ENCODE peak calls at places on chromosomes 3 and 15, in four cellular contexts. C, Q, F and N are unnamed samples.
A peak's percentile ranks its signal among the peaks of the same experiment; 100 is the strongest.

GRCh38 chr15:41940441-41940857 is 31.9 kb downstream of the EHD4 start:
- DNase-seq in F (no peak), Q (no peak), C (peak; percentile 60), N (no peak)

GRCh38 chr15:66404122-66404521 is 17.4 kb downstream of the MAP2K1 start:
- DNase-seq in Q (no peak), C (no peak), F (no peak), N (no peak)

GRCh38 chr3:139830817-139831216 is 104.2 kb upstream of the CLSTN2 start:
- DNase-seq in Q (peak; percentile 60), C (no peak), F (no peak), N (no peak)

GRCh38 chr3:11482024-11482423 is 161.7 kb downstream of the VGLL4 start:
- DNase-seq in Q (peak; percentile 72), C (no peak), F (no peak), N (peak; percentile 87)

GRCh38 chr3:181976526-181976925 is 264.8 kb downstream of the SOX2 start:
- DNase-seq in F (no peak), C (no peak), Q (no peak), N (no peak)

GRCh38 chr15:53693729-53694533 is 65.5 kb downstream of the WDR72 start:
- DNase-seq in Q (no peak), F (no peak), C (no peak), N (peak; percentile 77)

GRCh38 chr3:172885704-172886103 is 135.2 kb downstream of the ECT2 start:
- DNase-seq in C (no peak), Q (no peak), F (no peak), N (no peak)

GRCh38 chr3:14201881-14202684 is 23.5 kb downstream of the LSM3 start:
- DNase-seq in Q (no peak), C (no peak), F (no peak), N (no peak)

GRCh38 chr3:166731701-166732100 is 648.4 kb downstream of the ZBBX start:
- DNase-seq in Q (no peak), C (no peak), F (no peak), N (no peak)

GRCh38 chr15:79826800-79827199 is 70.0 kb downstream of the MTHFS start:
- DNase-seq in F (no peak), Q (no peak), C (no peak), N (no peak)

GRCh38 chr15:74130089-74130848 is at the start of gene ISLR2:
- DNase-seq in Q (no peak), C (no peak), F (no peak), N (no peak)

GRCh38 chr3:185632996-185633395 is 46.9 kb downstream of the SENP2 start:
- DNase-seq in F (no peak), Q (no peak), C (no peak), N (no peak)

GRCh38 chr3:19147905-19148767 is at the start of gene KCNH8:
- DNase-seq in F (no peak), Q (peak; percentile 16), C (no peak), N (no peak)

GRCh38 chr3:72004749-72005292 is 219.9 kb upstream of the PROK2 start:
- DNase-seq in Q (no peak), F (no peak), C (no peak), N (no peak)

GRCh38 chr3:39970982-39971381 is 161.6 kb downstream of the MYRIP start:
- DNase-seq in F (no peak), Q (no peak), C (no peak), N (no peak)

GRCh38 chr3:13353936-13354542 is 66.1 kb downstream of the NUP210 start:
- DNase-seq in C (no peak), F (no peak), Q (no peak), N (no peak)

GRCh38 chr15:58065445-58066041 is at the start of gene ALDH1A2:
- DNase-seq in F (no peak), C (no peak), Q (peak; percentile 47), N (peak; percentile 65)

GRCh38 chr3:58071480-58071971 is 63.3 kb downstream of the FLNB start:
- DNase-seq in C (no peak), F (no peak), Q (no peak), N (no peak)

GRCh38 chr3:24493951-24494615 is 567 bp downstream of the THRB start:
- DNase-seq in Q (peak; percentile 80), F (no peak), C (peak; percentile 57), N (peak; percentile 91)

GRCh38 chr3:196962108-196962929 is 6.3 kb downstream of the PIGZ start:
- DNase-seq in F (no peak), C (no peak), Q (no peak), N (no peak)

GRCh38 chr3:13229291-13229949 is 156.2 kb upstream of the IQSEC1 start:
- DNase-seq in Q (no peak), F (no peak), C (no peak), N (no peak)

GRCh38 chr3:184156522-184156955 is 1.4 kb downstream of the DVL3 start:
- DNase-seq in F (no peak), C (peak; percentile 37), Q (peak; percentile 85), N (peak; percentile 88)

GRCh38 chr3:184562875-184563568 is 1.4 kb downstream of the EPHB3 start:
- DNase-seq in Q (no peak), C (no peak), F (no peak), N (no peak)

GRCh38 chr15:31472636-31473383 is 146.2 kb downstream of the KLF13 start:
- DNase-seq in Q (peak; percentile 52), C (peak; percentile 57), F (peak; percentile 26), N (no peak)

GRCh38 chr3:38049358-38050126 is 10.5 kb downstream of the DLEC1 start:
- DNase-seq in Q (no peak), C (no peak), F (no peak), N (no peak)

GRCh38 chr3:43389388-43390254 is 103.3 kb downstream of the SNRK start:
- DNase-seq in Q (peak; percentile 58), C (peak; percentile 51), F (peak; percentile 63), N (no peak)

GRCh38 chr3:123404391-123404790 is 44.5 kb downstream of the ADCY5 start:
- DNase-seq in C (no peak), F (no peak), Q (no peak), N (no peak)

DNA sequence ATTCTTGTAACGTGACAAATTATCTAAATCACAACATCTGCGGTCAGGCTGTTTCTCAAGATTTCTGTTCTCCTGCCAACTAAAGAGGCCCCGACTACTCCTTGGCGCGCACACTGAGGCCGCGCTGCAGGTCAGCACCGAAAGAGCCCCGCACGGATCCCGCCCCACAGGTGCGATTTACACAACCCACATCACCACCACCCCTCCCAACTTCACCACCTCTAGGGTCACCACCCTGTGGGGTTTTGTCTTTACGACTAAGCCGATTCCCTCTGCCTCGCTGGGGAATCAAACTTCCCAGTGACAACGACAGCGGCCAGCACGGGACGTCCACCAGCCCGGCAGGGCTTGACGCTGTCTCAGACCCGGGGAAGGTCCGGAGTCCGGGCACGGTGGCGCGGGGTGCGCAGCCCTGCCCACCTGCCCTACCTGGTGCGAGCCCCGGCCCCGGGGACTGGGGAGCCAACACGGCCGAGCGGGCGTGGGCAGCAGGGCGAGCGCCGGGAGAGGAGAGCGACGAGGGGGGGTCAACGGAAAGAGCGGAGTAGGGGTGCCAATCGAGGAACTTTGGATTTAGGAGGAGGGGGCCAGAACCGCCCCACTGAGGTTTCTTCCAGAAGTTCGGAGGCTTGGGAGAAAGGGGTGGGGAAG is 764 bp downstream of the UACA start:
- DNase-seq in C (peak; percentile 58), F (no peak), Q (peak; percentile 44), N (peak; percentile 74)
- H3K4me1 ChIP-seq in C (peaks cover 28% of the 10 kb centered on the region), F (peaks cover 20% of the 10 kb centered on the region), Q (peaks cover 23% of the 10 kb centered on the region), N (peaks cover 10% of the 10 kb centered on the region)

GRCh38 chr15:71116366-71116765 is 1.1 kb downstream of the THSD4 start:
- DNase-seq in Q (no peak), F (no peak), C (no peak), N (no peak)

GRCh38 chr15:71114066-71114680 is 1.1 kb upstream of the THSD4 start:
- DNase-seq in C (no peak), F (no peak), Q (no peak), N (no peak)

GRCh38 chr15:71116942-71117341 is 1.7 kb downstream of the THSD4 start:
- DNase-seq in Q (peak; percentile 50), C (no peak), F (no peak), N (no peak)

GRCh38 chr15:71114887-71115566 is at the start of gene THSD4:
- DNase-seq in F (peak; percentile 25), C (peak; percentile 78), Q (peak; percentile 79), N (peak; percentile 77)

GRCh38 chr15:71115567-71116351 is 488 bp downstream of the THSD4 start:
- DNase-seq in F (no peak), C (peak; percentile 66), Q (peak; percentile 44), N (no peak)
- H3K36me3 ChIP-seq in F (no peaks in the 10 kb centered on the region), C (peaks cover 4% of the 10 kb centered on the region), Q (no peaks in the 10 kb centered on the region), N (no peaks in the 10 kb centered on the region)

DNA sequence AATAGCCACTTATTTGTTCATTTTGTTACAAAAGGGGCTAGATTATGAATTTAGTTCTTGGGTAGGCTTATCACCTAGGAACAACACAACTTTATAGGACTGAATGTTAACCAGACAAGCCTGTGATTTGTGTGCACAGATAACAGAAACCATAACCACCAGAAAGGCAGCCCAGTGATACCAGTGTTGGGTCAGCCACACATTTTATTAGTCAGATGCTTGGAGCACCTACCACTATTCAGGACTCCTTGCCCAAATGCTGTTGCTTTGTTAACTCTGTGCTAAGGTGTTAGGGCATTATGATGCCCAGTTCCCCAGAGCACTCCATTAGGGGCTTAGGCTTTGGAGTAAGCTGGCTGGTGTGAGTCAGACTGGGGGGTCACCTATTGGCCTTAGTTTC is 22.5 kb downstream of the PLCL2 start:
- DNase-seq in Q (no peak), F (no peak), C (no peak), N (no peak)
- H3K4me1 ChIP-seq in Q (peaks cover 56% of the 10 kb centered on the region), F (peaks cover 72% of the 10 kb centered on the region), C (peaks cover 36% of the 10 kb centered on the region), N (no peaks in the 10 kb centered on the region)

GRCh38 chr3:44832965-44833364 is 28.7 kb upstream of the TMEM42 start:
- DNase-seq in F (no peak), Q (no peak), C (no peak), N (no peak)
- H3K36me3 ChIP-seq in F (no peaks in the 10 kb centered on the region), Q (no peaks in the 10 kb centered on the region), C (peaks cover 65% of the 10 kb centered on the region), N (no peaks in the 10 kb centered on the region)

GRCh38 chr15:90930861-90931629 is 1.3 kb downstream of the HDDC3 start:
- DNase-seq in C (no peak), Q (no peak), F (no peak), N (peak; percentile 68)
- H3K4me1 ChIP-seq in C (peaks cover 30% of the 10 kb centered on the region), Q (peaks cover 32% of the 10 kb centered on the region), F (peaks cover 46% of the 10 kb centered on the region), N (peaks cover 46% of the 10 kb centered on the region)

GRCh38 chr3:138099417-138099816 is 16.0 kb downstream of the DZIP1L start:
- DNase-seq in Q (no peak), C (no peak), F (no peak), N (no peak)

DNA sequence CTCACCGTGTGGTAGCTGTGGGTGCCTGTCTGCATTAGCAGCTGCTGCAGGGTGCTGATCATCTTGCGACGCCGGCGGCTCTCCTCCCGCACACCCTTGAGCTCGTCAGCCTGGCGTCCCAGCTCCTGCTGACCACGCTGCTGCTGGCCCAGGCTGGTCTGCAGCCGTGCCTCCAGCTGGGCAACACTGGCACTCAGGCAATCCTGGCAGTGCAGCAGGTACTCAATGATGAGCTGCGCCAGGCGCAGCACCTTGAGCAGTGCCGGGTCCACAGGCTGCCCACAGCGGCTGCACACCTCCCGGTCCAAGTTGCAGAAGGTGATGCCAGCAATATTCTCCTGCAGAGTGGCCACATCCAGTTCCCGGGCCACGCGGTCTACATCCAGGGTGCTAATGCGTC is 11.9 kb downstream of the DZIP1L start:
- DNase-seq in F (no peak), C (no peak), Q (no peak), N (no peak)
- H3K36me3 ChIP-seq in F (no peaks in the 10 kb centered on the region), C (peaks cover 57% of the 10 kb centered on the region), Q (peaks cover 30% of the 10 kb centered on the region), N (peaks cover 22% of the 10 kb centered on the region)

GRCh38 chr15:90029024-90029423 is 27.9 kb downstream of the ZNF710 start:
- DNase-seq in Q (no peak), C (no peak), F (no peak), N (peak; percentile 17)
- H3K4me1 ChIP-seq in Q (peaks cover 16% of the 10 kb centered on the region), C (no peaks in the 10 kb centered on the region), F (peaks cover 24% of the 10 kb centered on the region), N (no peaks in the 10 kb centered on the region)